ENCODE peak calls at places on chromosomes 11 and 22, in seven cellular contexts. Q is HepG2, G is SK-N-SH, P is GM12892, L is K562, A is H1, E is GM12878. J is an unnamed sample.

GRCh38 chr11:27166130-27166529 is 125.5 kb downstream of the BBOX1 start:
- DNase-seq in A (no peak), Q (no peak), P (no peak), G (no peak), L (no peak), E (no peak), J (no peak)

GRCh38 chr11:73230276-73230875 is 12.3 kb downstream of the P2RY2 start:
- DNase-seq in Q (no peak), E (no peak), A (no peak), P (no peak), G (no peak), L (no peak), J (no peak)

GRCh38 chr22:24683671-24684070 is 80.7 kb downstream of the GGT1 start:
- DNase-seq in L (no peak), G (no peak), Q (no peak), E (no peak), A (no peak), P (no peak), J (no peak)

GRCh38 chr11:65501005-65501529 is 2.2 kb downstream of the MALAT1 start:
- DNase-seq in L (no peak), G (no peak), P (no peak), E (no peak), Q (no peak), A (no peak), J (no peak)

GRCh38 chr11:18972336-18972735 is 33.1 kb upstream of the MRGPRX1 start:
- DNase-seq in P (no peak), E (no peak), A (no peak), G (no peak), L (no peak), Q (no peak), J (no peak)

GRCh38 chr11:96741068-96741467 is 351.3 kb downstream of the JRKL start:
- DNase-seq in A (no peak), L (no peak), P (no peak), Q (no peak), G (no peak), E (no peak), J (no peak)

GRCh38 chr11:11533751-11534150 is 88.1 kb downstream of the GALNT18 start:
- DNase-seq in P (no peak), E (no peak), A (no peak), G (no peak), Q (no peak), L (no peak), J (no peak)

GRCh38 chr11:67442504-67443398 is 525 bp downstream of the CORO1B start:
- DNase-seq in A (no peak), L (no peak), G (no peak), E (no peak), P (no peak), Q (no peak), J (no peak)

GRCh38 chr11:70913715-70914231 is 338.6 kb downstream of the SHANK2 start:
- DNase-seq in A (peak), E (no peak), P (no peak), G (no peak), L (no peak), Q (no peak), J (no peak)

GRCh38 chr11:134391170-134391569 is 20.9 kb downstream of the B3GAT1 start:
- DNase-seq in G (no peak), A (no peak), E (no peak), L (no peak), P (no peak), Q (no peak), J (no peak)

GRCh38 chr22:44583076-44583760 is 85.2 kb upstream of the RTL6 start:
- DNase-seq in Q (no peak), A (no peak), G (no peak), E (no peak), P (no peak), L (no peak), J (no peak)

GRCh38 chr11:36254739-36255138 is 34.5 kb downstream of the COMMD9 start:
- DNase-seq in A (no peak), Q (no peak), L (no peak), E (no peak), G (no peak), P (no peak), J (no peak)

GRCh38 chr11:114232400-114233070 is 63.7 kb upstream of the NNMT start:
- DNase-seq in L (no peak), G (no peak), P (no peak), E (no peak), A (no peak), Q (no peak), J (no peak)

GRCh38 chr11:77322926-77323590 is 21.6 kb upstream of the GDPD4 start:
- DNase-seq in G (no peak), L (no peak), P (no peak), A (no peak), E (no peak), Q (no peak), J (no peak)

GRCh38 chr11:83039566-83039965 is 32.1 kb downstream of the RAB30 start:
- DNase-seq in E (no peak), P (no peak), A (no peak), L (no peak), Q (no peak), G (no peak), J (no peak)

GRCh38 chr11:19739872-19740271 is 27.2 kb downstream of the NAV2 start:
- DNase-seq in E (no peak), L (no peak), G (no peak), A (no peak), P (no peak), Q (peak), J (no peak)

GRCh38 chr22:31613286-31613903 is 48.6 kb downstream of the PISD start:
- DNase-seq in Q (no peak), E (no peak), P (no peak), L (no peak), G (no peak), A (no peak), J (no peak)

GRCh38 chr22:24428751-24429410 is 1.5 kb downstream of the ADORA2A start:
- DNase-seq in L (no peak), E (no peak), P (no peak), A (no peak), Q (no peak), G (peak), J (no peak)

GRCh38 chr11:111422494-111423249 is 43.6 kb upstream of the POU2AF1 start:
- DNase-seq in Q (peak), A (peak), E (no peak), P (no peak), G (peak), L (peak), J (no peak)

GRCh38 chr22:30045901-30046715 is 34.2 kb upstream of the HORMAD2 start:
- DNase-seq in P (no peak), L (no peak), Q (no peak), E (no peak), A (no peak), G (no peak), J (no peak)

GRCh38 chr11:102456381-102456780 is 3.8 kb upstream of the TMEM123 start:
- DNase-seq in Q (peak), A (no peak), E (no peak), L (no peak), P (no peak), G (no peak), J (no peak)

GRCh38 chr22:24926428-24926725 is 20.1 kb downstream of the LHFPL7 start:
- DNase-seq in P (no peak), E (no peak), Q (no peak), L (no peak), A (no peak), G (no peak), J (no peak)

DNA sequence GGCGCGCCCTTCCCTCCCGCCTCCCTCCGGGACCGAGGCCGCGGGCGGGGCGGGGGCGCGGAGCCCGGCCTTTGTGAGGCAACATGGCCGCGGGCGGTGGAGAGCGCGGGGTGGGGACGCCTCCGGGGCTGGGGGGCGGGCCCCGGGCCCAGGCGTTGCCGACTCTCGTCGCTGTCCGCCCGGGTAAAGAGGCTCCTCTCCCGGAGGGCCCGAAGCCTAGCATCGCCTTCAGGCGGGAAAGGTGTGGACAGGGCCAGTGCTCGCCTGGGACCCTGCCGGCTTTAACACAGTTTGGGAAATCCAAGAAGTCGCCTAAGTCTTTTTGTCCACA is 369 bp downstream of the DGCR8 start:
- DNase-seq in G (peak), Q (peak), P (peak), L (peak), E (no peak), A (no peak), J (peak)
- TF ChIP-seq TAF1 in G (no peak), Q (no peak), P (no peak), L (no peak), E (no peak), A (no peak), J (no peak)

DNA sequence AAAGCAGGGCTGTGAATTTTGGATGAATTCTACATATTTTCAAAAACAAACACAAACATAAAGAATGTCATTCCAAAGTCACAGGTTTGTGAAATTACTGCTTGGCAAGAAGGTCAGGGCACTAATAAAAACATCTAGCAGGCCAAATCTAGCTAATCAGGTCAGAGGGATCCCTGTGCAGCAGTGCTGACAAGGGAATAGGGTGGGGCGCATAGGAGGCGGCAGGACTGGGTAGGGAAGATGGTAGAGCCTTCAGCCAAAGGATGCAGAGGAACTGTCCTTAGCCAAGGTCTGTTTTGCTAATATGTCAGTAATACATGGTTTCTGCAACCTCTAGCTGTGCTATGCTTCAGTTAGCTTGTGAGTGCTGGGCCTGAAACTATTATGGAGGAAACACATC is 396.6 kb downstream of the TENM4 start:
- DNase-seq in A (no peak), L (no peak), P (no peak), Q (no peak), E (no peak), G (no peak), J (no peak)
- TF ChIP-seq POLR2AphosphoS5 in A (no peak), L (no peak), P (no peak), Q (no peak), E (no peak), G (no peak), J (no peak)

DNA sequence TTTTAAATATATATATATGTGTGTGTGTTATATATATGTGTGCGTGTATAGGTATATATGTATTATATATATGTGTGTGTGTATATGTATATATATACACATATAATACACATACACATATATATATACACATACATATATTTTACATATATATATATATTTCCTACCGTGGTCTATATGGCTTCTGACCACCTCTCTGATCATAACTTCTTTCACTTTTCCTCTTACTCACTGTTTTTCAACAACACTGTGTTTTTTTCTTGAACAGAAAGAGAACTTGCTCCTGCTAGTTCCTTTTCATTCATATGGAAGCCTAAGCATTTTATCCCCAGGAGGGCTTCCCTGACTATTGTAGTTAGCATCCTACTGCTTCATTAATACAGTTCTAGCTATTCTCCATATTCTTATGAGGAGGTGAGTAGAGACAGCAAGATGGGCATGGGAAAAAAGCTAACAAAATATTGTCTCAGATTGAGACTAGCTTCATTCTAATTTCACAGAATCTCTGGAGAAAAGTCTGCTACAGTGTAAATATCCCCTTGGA is 38.5 kb upstream of the CTSC start:
- DNase-seq in G (no peak), L (no peak), A (no peak), E (no peak), Q (no peak), P (no peak), J (no peak)
- TF ChIP-seq TAF1 in G (no peak), L (no peak), A (no peak), E (no peak), Q (no peak), P (no peak), J (no peak)

GRCh38 chr11:93741094-93741881 is at the start of the genes C11orf54 and TAF1D:
- DNase-seq in E (peak), G (peak), P (peak), Q (peak), A (peak), L (peak), J (peak)
- TF ChIP-seq POLR2AphosphoS5 in E (peak), G (peak), P (peak), Q (peak), A (peak), L (peak), J (peak)

DNA sequence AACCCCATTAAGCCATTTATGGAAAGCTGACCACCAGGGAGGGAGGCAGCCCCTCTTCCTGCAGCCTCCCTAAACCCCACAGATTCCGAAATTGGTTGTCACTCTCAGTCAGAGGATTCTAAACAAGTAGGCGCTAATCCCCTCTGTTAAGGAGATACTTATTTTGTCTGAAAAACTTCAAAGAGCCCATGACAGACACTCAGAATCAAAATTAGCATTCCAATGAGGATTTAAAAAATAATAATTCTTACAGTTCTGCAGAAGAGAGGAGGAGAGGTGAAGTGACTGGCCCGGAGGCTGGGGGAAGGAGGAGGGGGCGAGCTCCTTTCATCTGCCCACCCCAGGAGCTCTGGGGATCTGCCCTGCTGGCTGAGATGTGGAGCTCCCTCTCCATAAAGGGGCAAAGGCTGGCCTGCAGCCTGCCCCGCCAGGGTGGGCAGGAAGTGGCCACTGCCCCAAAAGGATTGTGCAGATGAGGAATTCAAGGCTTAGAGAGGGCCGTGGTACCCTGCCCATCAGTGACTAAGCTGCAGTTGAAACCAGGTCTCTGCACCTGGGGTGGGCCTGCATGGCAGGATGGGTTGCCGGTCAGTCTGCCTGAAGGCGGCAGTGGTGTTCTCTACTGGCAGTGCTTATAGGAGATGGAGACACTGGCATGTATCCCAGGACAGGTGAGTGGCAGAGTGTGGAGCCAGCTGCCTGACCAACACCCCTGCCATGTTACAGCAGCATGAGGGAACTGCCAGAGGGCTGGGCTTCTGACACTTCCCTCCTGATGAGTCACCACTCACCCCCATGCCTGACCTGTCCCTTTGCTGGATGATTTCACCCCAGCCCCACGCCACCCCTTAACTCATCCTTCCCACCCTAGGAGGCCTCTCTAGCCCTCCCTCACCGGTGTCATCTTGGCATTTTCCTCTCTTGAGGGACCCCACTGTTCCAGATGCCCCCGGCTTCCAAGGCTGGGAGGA is 70.0 kb upstream of the LMO1 start:
- DNase-seq in E (no peak), G (no peak), Q (no peak), A (no peak), L (peak), P (no peak), J (no peak)
- TF ChIP-seq TAF1 in E (no peak), G (no peak), Q (no peak), A (no peak), L (no peak), P (no peak), J (no peak)

GRCh38 chr22:39349967-39350802 is at the start of gene SYNGR1:
- DNase-seq in L (peak), A (no peak), G (peak), P (no peak), E (no peak), Q (no peak), J (no peak)
- TF ChIP-seq POLR2AphosphoS5 in L (no peak), A (no peak), G (no peak), P (no peak), E (no peak), Q (no peak), J (no peak)

DNA sequence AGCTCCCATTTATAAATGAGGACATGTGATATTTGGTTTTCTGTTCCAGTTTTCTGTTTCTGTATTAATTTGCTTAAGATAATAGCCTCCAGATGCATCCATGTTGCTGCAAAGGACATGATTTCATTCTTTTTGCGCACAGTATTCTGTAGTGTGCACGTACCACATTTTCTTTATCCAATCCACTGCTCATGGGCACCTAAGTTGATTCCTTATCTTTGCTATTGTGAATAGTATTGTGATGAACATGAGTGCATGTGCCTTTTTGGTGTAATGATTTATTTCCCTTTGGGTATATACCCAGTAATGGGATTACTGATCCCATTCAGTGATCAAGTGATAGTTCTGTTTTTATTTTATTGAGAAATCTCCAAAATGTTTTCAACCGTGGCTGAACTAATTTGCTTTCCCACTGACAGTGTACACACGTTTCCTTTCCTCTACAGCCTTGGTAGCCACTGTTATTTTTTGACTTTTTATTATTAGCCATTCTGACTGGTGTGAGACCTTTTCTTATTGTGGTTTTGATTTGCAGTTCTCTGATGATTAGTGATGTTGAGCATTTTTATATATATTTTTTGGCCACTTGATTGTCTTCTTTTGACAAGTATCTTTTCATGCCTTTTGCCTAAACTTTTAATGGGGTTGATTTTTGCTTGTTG is 226.0 kb upstream of the ANO3 start:
- DNase-seq in E (no peak), P (no peak), A (no peak), L (no peak), G (peak), Q (no peak), J (no peak)
- TF ChIP-seq TAF1 in E (no peak), P (no peak), A (no peak), L (no peak), G (no peak), Q (no peak), J (no peak)

DNA sequence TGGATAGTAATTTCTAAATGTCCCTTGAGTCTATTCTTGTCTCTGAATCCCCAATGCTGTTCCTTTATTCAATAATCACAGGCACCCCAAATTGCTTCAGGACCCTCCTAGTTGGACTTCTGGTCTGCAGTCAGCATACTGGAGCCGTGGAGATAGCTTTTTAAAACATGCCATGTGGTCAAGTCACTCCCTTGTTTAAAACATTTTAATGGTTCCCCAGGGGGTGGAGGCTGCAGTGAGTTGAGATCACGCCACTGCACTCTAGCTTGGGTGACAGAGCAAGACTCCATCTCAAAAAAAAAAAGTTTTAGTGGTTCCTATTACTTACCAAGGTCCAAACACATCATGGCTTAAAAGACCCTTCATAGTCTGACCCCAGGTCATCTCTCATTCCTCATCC is 220.3 kb downstream of the ADAMTS15 start:
- DNase-seq in E (no peak), L (no peak), A (no peak), G (no peak), Q (no peak), P (no peak), J (no peak)
- TF ChIP-seq POLR2AphosphoS5 in E (no peak), L (no peak), A (no peak), G (no peak), Q (no peak), P (no peak), J (no peak)

DNA sequence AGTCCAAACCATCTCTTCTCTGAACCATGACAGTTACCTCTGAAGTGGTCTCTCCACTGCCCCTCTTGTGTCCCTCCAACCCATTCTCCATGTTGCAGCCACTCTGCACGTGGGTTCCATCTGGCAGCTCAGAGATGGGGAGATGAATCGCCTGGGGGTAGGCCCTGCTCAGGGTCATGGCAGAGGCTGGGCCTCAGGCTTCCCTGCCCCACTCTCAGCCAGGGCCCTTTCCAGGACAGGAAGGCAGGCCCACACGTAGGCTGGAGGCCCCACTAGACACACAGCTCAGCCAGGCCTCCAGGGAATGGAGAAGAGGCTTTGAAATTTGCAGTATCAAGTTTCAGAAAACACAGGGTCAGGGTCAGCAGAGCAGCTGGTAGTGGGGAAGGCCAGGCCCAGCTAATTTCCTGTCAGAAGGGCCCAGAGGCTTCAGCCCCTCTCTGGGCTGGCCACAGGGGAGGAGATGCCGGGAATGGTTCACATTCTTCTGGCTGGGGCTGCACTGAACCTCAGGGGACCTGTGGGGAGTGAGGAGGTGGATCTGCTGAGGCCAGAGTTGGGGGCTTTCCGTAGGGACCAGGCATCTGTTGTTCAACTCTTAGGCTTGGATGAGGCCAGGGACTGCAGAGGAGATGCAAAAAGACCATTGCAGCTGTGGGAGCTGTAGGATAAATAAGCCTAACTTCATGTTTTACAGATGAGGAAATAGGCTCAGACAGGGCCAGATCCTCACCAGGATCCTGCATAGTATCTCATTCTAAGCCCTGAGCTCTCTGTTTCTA is 101.6 kb downstream of the SWAP70 start:
- DNase-seq in L (no peak), P (no peak), E (no peak), A (no peak), Q (peak), G (no peak), J (no peak)
- TF ChIP-seq TAF1 in L (no peak), P (no peak), E (no peak), A (peak), Q (peak), G (no peak), J (no peak)

J was measured in GM12891.